ENCODE peak calls at places on chromosomes 5 and 9, in eight cellular contexts. O is ACHN; M is endothelial cell; D is stimulated activated CD8-positive, alpha-beta memory T cell treated with anti-CD3 and anti-CD28 coated beads, Interleukin-15, amount 100 ng/mL, for 4 hours; K is GM12892; Y is BJ; G is NCI-H1417; P is gastrocnemius medialis. W is an unnamed sample.

GRCh38 chr9:95772320-95773060 is 103.0 kb upstream of the ERCC6L2 start:
- DNase-seq in O (no peak), M (peak; percentile 21), D (no peak), K (no peak), Y (peak; percentile 35), G (no peak), P (no peak), W (no peak)

GRCh38 chr9:108934323-108934885 is at the start of gene ABITRAM:
- DNase-seq in O (peak; percentile 73), M (peak; percentile 70), D (peak; percentile 61), K (peak; percentile 76), Y (no peak), G (peak; percentile 79), P (peak; percentile 40), W (peak; percentile 86)

GRCh38 chr9:135921749-135922310 is 14.5 kb upstream of the CAMSAP1 start:
- DNase-seq in O (no peak), M (no peak), D (no peak), K (no peak), Y (no peak), G (no peak), P (no peak), W (no peak)

GRCh38 chr9:8366161-8366926 is 566.8 kb upstream of the DMAC1 start:
- DNase-seq in O (peak; percentile 19), M (no peak), D (no peak), K (no peak), Y (no peak), G (no peak), P (no peak), W (no peak)

GRCh38 chr5:107372723-107373487 is 297.8 kb downstream of the EFNA5 start:
- DNase-seq in O (no peak), M (no peak), D (no peak), K (no peak), Y (no peak), G (no peak), P (no peak), W (peak; percentile 58)

GRCh38 chr9:7123743-7124142 is 366.0 kb downstream of the KDM4C start:
- DNase-seq in O (peak; percentile 51), M (no peak), D (no peak), K (no peak), Y (no peak), G (no peak), P (no peak), W (no peak)

GRCh38 chr5:150155258-150156032 is at the start of gene PDGFRB:
- DNase-seq in O (peak; percentile 61), M (no peak), D (peak; percentile 31), K (peak; percentile 71), Y (peak; percentile 75), G (no peak), P (peak; percentile 73), W (peak; percentile 75)

GRCh38 chr9:69056416-69056815 is 20.9 kb downstream of the FXN start:
- DNase-seq in O (no peak), M (no peak), D (no peak), K (no peak), Y (no peak), G (no peak), P (no peak), W (no peak)

GRCh38 chr9:132002827-132003704 is 76.6 kb downstream of the MED27 start:
- DNase-seq in O (no peak), M (no peak), D (no peak), K (no peak), Y (no peak), G (no peak), P (no peak), W (no peak)

GRCh38 chr9:32389365-32389764 is 4.9 kb downstream of the ACO1 start:
- DNase-seq in O (no peak), M (no peak), D (no peak), K (no peak), Y (no peak), G (no peak), P (no peak), W (no peak)

GRCh38 chr5:166582416-166582815 is 1709.0 kb upstream of the WWC1 start:
- DNase-seq in O (no peak), M (no peak), D (no peak), K (no peak), Y (no peak), G (no peak), P (no peak), W (no peak)

GRCh38 chr9:81826541-81826906 is 101.7 kb upstream of the SPATA31D4 start:
- DNase-seq in O (no peak), M (no peak), D (no peak), K (no peak), Y (no peak), G (peak; percentile 24), P (peak; percentile 6), W (peak; percentile 84)

GRCh38 chr5:1312993-1313833 is 18.3 kb upstream of the TERT start:
- DNase-seq in O (no peak), M (peak; percentile 39), D (no peak), K (peak; percentile 52), Y (no peak), G (peak; percentile 17), P (no peak), W (no peak)

GRCh38 chr9:98989036-98990000 is 45.6 kb downstream of the COL15A1 start:
- DNase-seq in O (peak; percentile 54), M (no peak), D (no peak), K (no peak), Y (peak; percentile 99), G (no peak), P (peak; percentile 69), W (no peak)

GRCh38 chr9:28212979-28213378 is 639.7 kb upstream of the C9orf72 start:
- DNase-seq in O (peak; percentile 91), M (no peak), D (no peak), K (no peak), Y (peak; percentile 67), G (peak; percentile 74), P (no peak), W (no peak)

GRCh38 chr5:53679261-53679660 is 118.8 kb downstream of the NDUFS4 start:
- DNase-seq in O (no peak), M (no peak), D (no peak), K (no peak), Y (peak; percentile 1), G (no peak), P (no peak), W (no peak)

GRCh38 chr5:142548739-142549275 is 137.1 kb downstream of the FGF1 start:
- DNase-seq in O (peak; percentile 91), M (peak; percentile 71), D (no peak), K (peak; percentile 11), Y (peak; percentile 85), G (peak; percentile 63), P (no peak), W (peak; percentile 79)

GRCh38 chr9:104808030-104808614 is 44.2 kb downstream of the NIPSNAP3B start:
- DNase-seq in O (peak; percentile 18), M (no peak), D (no peak), K (no peak), Y (no peak), G (peak; percentile 0), P (no peak), W (no peak)

GRCh38 chr5:128635379-128635778 is 97.3 kb upstream of the FBN2 start:
- DNase-seq in O (no peak), M (no peak), D (no peak), K (no peak), Y (no peak), G (no peak), P (no peak), W (no peak)

GRCh38 chr9:6128030-6128429 is 87.6 kb upstream of the IL33 start:
- DNase-seq in O (no peak), M (no peak), D (no peak), K (no peak), Y (no peak), G (no peak), P (no peak), W (no peak)

GRCh38 chr5:142756576-142756975 is 13.6 kb upstream of the ARHGAP26 start:
- DNase-seq in O (no peak), M (no peak), D (no peak), K (no peak), Y (no peak), G (no peak), P (no peak), W (no peak)

GRCh38 chr9:93675336-93676150 is 99.2 kb downstream of the PHF2 start:
- DNase-seq in O (no peak), M (peak; percentile 2), D (no peak), K (peak; percentile 13), Y (no peak), G (no peak), P (peak; percentile 1), W (no peak)

GRCh38 chr5:76867027-76867426 is 17.2 kb downstream of the S100Z start:
- DNase-seq in O (no peak), M (no peak), D (no peak), K (no peak), Y (no peak), G (no peak), P (no peak), W (no peak)